ENCODE peak calls at places on chromosomes 4 and X, in ten cellular contexts. B is suprapubic skin, I is prostate gland, O is GM23338, J is transverse colon, M is GM12892, X is HepG2, H is HCT116, T is stomach, E is GM12891. A is an unnamed sample.

GRCh38 chrX:81261576-81261975 is 59.7 kb downstream of the SH3BGRL start:
- DNase-seq in B (no peak), I (no peak), O (no peak), J (no peak), M (no peak), X (peak; percentile 4), H (no peak), T (no peak), E (no peak), A (no peak)

GRCh38 chr4:105666693-105667092 is 41.8 kb downstream of the INTS12 start:
- DNase-seq in B (no peak), I (no peak), O (peak; percentile 47), J (no peak), M (no peak), X (no peak), H (no peak), T (no peak), E (no peak), A (no peak)

GRCh38 chrX:133741303-133741702 is 244.1 kb downstream of the GPC3 start:
- DNase-seq in B (no peak), I (no peak), O (no peak), J (no peak), M (no peak), X (no peak), H (no peak), T (no peak), E (no peak), A (no peak)

GRCh38 chr4:140152015-140152703 is 1.8 kb downstream of the MAML3 start:
- DNase-seq in B (peak; percentile 86), I (peak; percentile 76), O (peak; percentile 79), J (peak; percentile 83), M (peak; percentile 31), X (no peak), H (peak; percentile 46), T (peak; percentile 79), E (peak; percentile 27), A (peak; percentile 41)

GRCh38 chr4:113312529-113312928 is 263.1 kb downstream of the ANK2 start:
- DNase-seq in B (no peak), I (no peak), O (peak; percentile 38), J (no peak), M (no peak), X (no peak), H (no peak), T (no peak), E (no peak), A (no peak)

GRCh38 chr4:148561467-148561866 is 119.3 kb upstream of the NR3C2 start:
- DNase-seq in B (no peak), I (no peak), O (no peak), J (no peak), M (no peak), X (no peak), H (no peak), T (no peak), E (no peak), A (no peak)

GRCh38 chrX:69031971-69032391 is 133.3 kb downstream of the PJA1 start:
- DNase-seq in B (no peak), I (no peak), O (no peak), J (no peak), M (no peak), X (no peak), H (no peak), T (no peak), E (no peak), A (no peak)

GRCh38 chr4:53536328-53536727 is 55.0 kb downstream of the LNX1 start:
- DNase-seq in B (no peak), I (no peak), O (no peak), J (no peak), M (no peak), X (no peak), H (no peak), T (no peak), E (no peak), A (no peak)

GRCh38 chr4:52263612-52264011 is 212.5 kb downstream of the SPATA18 start:
- DNase-seq in B (no peak), I (no peak), O (no peak), J (no peak), M (no peak), X (no peak), H (no peak), T (no peak), E (no peak), A (no peak)

GRCh38 chr4:8647626-8648025 is 55.1 kb downstream of the CPZ start:
- DNase-seq in B (peak; percentile 58), I (no peak), O (no peak), J (no peak), M (no peak), X (no peak), H (no peak), T (peak; percentile 17), E (no peak), A (no peak)

GRCh38 chrX:77622233-77622632 is 163.8 kb downstream of the ATRX start:
- DNase-seq in B (no peak), I (no peak), O (peak; percentile 18), J (no peak), M (no peak), X (no peak), H (no peak), T (no peak), E (no peak), A (no peak)

GRCh38 chrX:7194606-7195005 is 46.7 kb upstream of the PUDP start:
- DNase-seq in B (no peak), I (no peak), O (no peak), J (no peak), M (no peak), X (no peak), H (no peak), T (no peak), E (no peak), A (no peak)

GRCh38 chr4:48939785-48940184 is 33.2 kb upstream of the OCIAD2 start:
- DNase-seq in B (no peak), I (no peak), O (no peak), J (no peak), M (no peak), X (no peak), H (no peak), T (no peak), E (no peak), A (no peak)

GRCh38 chrX:74448669-74449068 is 27.4 kb downstream of the SLC16A2 start:
- DNase-seq in B (no peak), I (no peak), O (no peak), J (no peak), M (no peak), X (no peak), H (no peak), T (no peak), E (no peak), A (no peak)

GRCh38 chr4:72341432-72341820 is 227.6 kb downstream of the ADAMTS3 start:
- DNase-seq in B (no peak), I (no peak), O (no peak), J (no peak), M (no peak), X (no peak), H (no peak), T (no peak), E (no peak), A (no peak)

GRCh38 chr4:72340803-72341431 is 228.1 kb downstream of the ADAMTS3 start:
- DNase-seq in B (no peak), I (no peak), O (peak; percentile 22), J (no peak), M (no peak), X (no peak), H (no peak), T (no peak), E (no peak), A (no peak)

DNA sequence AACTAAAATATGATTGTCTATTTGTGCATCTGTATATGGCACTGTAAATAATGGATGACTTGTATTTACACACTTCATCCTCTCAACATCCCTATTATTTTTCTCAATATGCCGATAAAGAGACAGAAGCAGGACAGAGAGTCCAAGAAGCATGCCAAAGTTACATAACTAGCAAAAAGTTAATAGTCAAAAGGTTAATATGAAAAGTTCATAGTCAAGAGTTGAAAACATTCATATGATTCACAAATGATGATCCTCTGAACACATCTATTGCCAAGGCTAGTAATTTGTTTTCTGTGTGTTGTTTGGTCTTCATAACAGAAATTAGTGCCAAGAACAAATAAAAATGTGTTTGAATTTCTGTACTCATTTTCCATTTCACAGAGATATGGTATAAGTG is 231.0 kb downstream of the ADAMTS3 start:
- DNase-seq in B (no peak), I (no peak), O (no peak), J (no peak), M (no peak), X (no peak), H (no peak), T (no peak), E (no peak), A (no peak)
- TF ChIP-seq POLR2AphosphoS5 in B (no peak), I (no peak), O (no peak), J (no peak), M (no peak), X (no peak), H (no peak), T (no peak), E (no peak), A (no peak)

GRCh38 chrX:40984962-40985361 is 100.3 kb upstream of the USP9X start:
- DNase-seq in B (no peak), I (no peak), O (no peak), J (no peak), M (no peak), X (no peak), H (no peak), T (no peak), E (no peak), A (no peak)

GRCh38 chrX:40987413-40987812 is 97.8 kb upstream of the USP9X start:
- DNase-seq in B (no peak), I (no peak), O (peak; percentile 30), J (no peak), M (no peak), X (no peak), H (no peak), T (no peak), E (no peak), A (no peak)

GRCh38 chrX:40988100-40988499 is 97.1 kb upstream of the USP9X start:
- DNase-seq in B (no peak), I (no peak), O (no peak), J (no peak), M (no peak), X (no peak), H (no peak), T (no peak), E (no peak), A (no peak)
- TF ChIP-seq POLR2AphosphoS5 in B (no peak), I (no peak), O (no peak), J (no peak), M (no peak), X (no peak), H (no peak), T (no peak), E (no peak), A (no peak)

DNA sequence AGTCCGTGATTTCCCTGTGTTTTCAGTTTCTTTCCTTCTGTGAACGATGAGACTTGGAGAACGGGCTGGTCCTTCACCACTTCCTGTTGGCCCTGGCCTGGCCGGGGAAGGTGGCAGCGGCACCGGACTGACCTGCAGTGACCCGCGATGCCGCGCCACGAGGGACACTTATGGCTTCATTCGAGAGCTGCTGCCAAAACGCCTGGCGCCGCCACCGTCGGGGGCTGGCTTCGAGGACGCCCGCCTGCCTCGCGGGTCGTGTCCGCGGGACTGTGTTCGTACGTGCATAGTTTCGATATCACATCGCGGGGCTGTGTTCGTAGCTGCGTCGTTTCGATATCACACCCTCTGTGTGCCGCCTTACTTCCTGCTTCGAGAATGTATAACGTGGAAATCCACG is 7.5 kb upstream of the UVSSA start:
- DNase-seq in B (no peak), I (no peak), O (no peak), J (no peak), M (no peak), X (no peak), H (no peak), T (no peak), E (no peak), A (no peak)
- TF ChIP-seq POLR2AphosphoS5 in B (no peak), I (no peak), O (no peak), J (no peak), M (no peak), X (no peak), H (no peak), T (no peak), E (no peak), A (peak; percentile 2)

GRCh38 chr4:99317354-99317753 is 3.8 kb downstream of the ADH1B start:
- DNase-seq in B (no peak), I (no peak), O (no peak), J (no peak), M (no peak), X (no peak), H (no peak), T (no peak), E (no peak), A (no peak)
- TF ChIP-seq POLR2AphosphoS5 in B (no peak), I (no peak), O (no peak), J (no peak), M (no peak), X (no peak), H (no peak), T (no peak), E (no peak), A (no peak)

A was measured in HL-60.